ENCODE peak calls at places on chromosomes 16 and 17, in six cellular contexts. C, P, D, X, U and H are unnamed samples.

GRCh38 chr17:17874478-17874877 is 37.7 kb upstream of the SREBF1 start:
- DNase-seq in C (peak), P (no peak), D (no peak), X (no peak), U (no peak), H (no peak)

GRCh38 chr17:77371117-77371887 is 230.5 kb downstream of the SEC14L1 start:
- DNase-seq in C (no peak), P (peak), D (no peak), X (no peak), U (no peak), H (peak)

GRCh38 chr17:11853321-11854151 is 143.7 kb downstream of the ZNF18 start:
- DNase-seq in C (no peak), P (no peak), D (no peak), X (no peak), U (no peak), H (no peak)

GRCh38 chr16:65758620-65759019 is 607.9 kb upstream of the CDH5 start:
- DNase-seq in C (no peak), P (no peak), D (no peak), X (no peak), U (no peak), H (no peak)

GRCh38 chr16:1492923-1493745 is at the start of gene TELO2:
- DNase-seq in C (peak), P (peak), D (peak), X (peak), U (peak), H (peak)

GRCh38 chr17:301681-302299 is 50.8 kb downstream of the RPH3AL start:
- DNase-seq in C (no peak), P (peak), D (no peak), X (no peak), U (no peak), H (no peak)

GRCh38 chr17:15502315-15503112 is 35.1 kb upstream of the CDRT4 start:
- DNase-seq in C (peak), P (peak), D (peak), X (peak), U (peak), H (peak)

GRCh38 chr16:88988980-88989791 is 12.2 kb upstream of the CBFA2T3 start:
- DNase-seq in C (no peak), P (peak), D (no peak), X (no peak), U (no peak), H (no peak)

GRCh38 chr16:57619606-57620315 is 8.7 kb upstream of the ADGRG1 start:
- DNase-seq in C (no peak), P (peak), D (no peak), X (no peak), U (peak), H (no peak)

GRCh38 chr17:17710728-17711541 is 29.7 kb downstream of the RAI1 start:
- DNase-seq in C (peak), P (peak), D (peak), X (peak), U (peak), H (peak)

GRCh38 chr17:73293480-73293911 is 18.3 kb downstream of the CDC42EP4 start:
- DNase-seq in C (peak), P (no peak), D (no peak), X (no peak), U (no peak), H (no peak)

GRCh38 chr16:50265260-50265659 is 1.1 kb upstream of the ADCY7 start:
- DNase-seq in C (no peak), P (peak), D (no peak), X (no peak), U (no peak), H (no peak)

GRCh38 chr17:37342589-37342988 is 33.2 kb upstream of the C17orf78 start:
- DNase-seq in C (no peak), P (no peak), D (no peak), X (no peak), U (no peak), H (no peak)

GRCh38 chr17:65228287-65228686 is 91.1 kb downstream of the RGS9 start:
- DNase-seq in C (no peak), P (no peak), D (no peak), X (no peak), U (no peak), H (no peak)

GRCh38 chr16:79632289-79632688 is 31.8 kb upstream of the MAF start:
- DNase-seq in C (no peak), P (no peak), D (no peak), X (no peak), U (no peak), H (no peak)

GRCh38 chr17:61410555-61411089 is 11.0 kb downstream of the TBX2 start:
- DNase-seq in C (peak), P (peak), D (peak), X (no peak), U (peak), H (peak)

DNA sequence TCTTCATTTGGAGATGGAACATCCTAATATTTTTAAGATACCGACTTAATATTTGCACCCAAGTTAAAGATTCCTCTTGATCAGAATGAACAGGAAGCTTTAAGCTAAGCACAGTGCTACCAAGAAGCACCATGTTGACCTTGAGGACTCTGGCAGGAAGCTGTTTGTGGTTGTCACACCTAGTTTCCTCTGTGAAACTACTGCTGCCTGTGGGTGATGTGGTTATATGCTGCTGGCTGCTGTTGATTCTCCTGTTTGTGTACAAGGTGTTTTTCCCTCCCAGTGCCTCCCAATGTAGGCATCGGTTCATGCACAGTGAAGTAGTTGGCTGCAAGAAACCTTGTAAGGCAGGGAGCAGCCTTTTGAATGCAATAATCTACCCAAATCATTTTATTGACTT is 23.4 kb downstream of the RBL2 start:
- DNase-seq in C (no peak), P (no peak), D (no peak), X (no peak), U (no peak), H (no peak)
- TF ChIP-seq CTCF in C (no peak), P (no peak), D (no peak), X (no peak), U (no peak), H (no peak)

GRCh38 chr17:27433521-27433920 is 22.7 kb upstream of the KSR1 start:
- DNase-seq in C (no peak), P (no peak), D (no peak), X (no peak), U (no peak), H (no peak)

GRCh38 chr17:27428781-27429505 is 27.3 kb upstream of the KSR1 start:
- DNase-seq in C (no peak), P (no peak), D (no peak), X (no peak), U (no peak), H (no peak)

GRCh38 chr17:27429666-27430382 is 26.4 kb upstream of the KSR1 start:
- DNase-seq in C (no peak), P (no peak), D (no peak), X (no peak), U (no peak), H (no peak)

GRCh38 chr17:27430383-27430840 is 25.8 kb upstream of the KSR1 start:
- DNase-seq in C (no peak), P (no peak), D (no peak), X (no peak), U (no peak), H (no peak)

DNA sequence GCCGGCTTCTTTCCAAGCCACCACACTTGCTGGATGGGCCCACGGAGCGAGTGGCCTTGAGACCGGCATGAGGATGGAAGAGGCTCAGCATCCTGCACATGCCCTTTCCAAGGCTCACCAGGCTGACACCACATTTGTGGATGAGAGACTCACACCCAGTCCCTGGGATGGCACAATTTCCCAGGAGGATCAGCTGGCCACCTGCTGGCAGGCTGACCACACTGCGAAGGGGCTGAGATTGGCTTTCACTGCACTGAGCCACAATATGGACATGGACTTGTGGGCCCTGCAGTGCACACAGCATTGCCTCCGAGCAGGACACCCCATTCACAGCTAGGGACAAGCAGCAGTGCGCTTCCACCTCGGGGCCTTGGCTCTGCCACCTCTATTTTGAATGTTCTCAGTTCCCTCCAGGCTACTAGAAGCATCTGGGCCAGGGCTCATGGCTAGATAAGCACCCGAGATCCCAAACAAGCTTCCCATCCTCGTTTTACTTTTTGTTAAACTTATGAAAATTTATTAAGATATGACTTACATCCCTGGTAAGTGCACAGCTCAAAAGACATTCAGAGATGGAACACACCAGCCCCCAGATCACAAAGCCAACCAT is 25.3 kb upstream of the KSR1 start:
- DNase-seq in C (peak), P (no peak), D (peak), X (peak), U (peak), H (peak)
- TF ChIP-seq CTCF in C (peak), P (peak), D (peak), X (peak), U (peak), H (peak)

GRCh38 chr17:44113868-44114840 is 9.3 kb downstream of the HDAC5 start:
- DNase-seq in C (no peak), P (no peak), D (no peak), X (no peak), U (no peak), H (no peak)
- TF ChIP-seq CTCF in C (no peak), P (no peak), D (no peak), X (no peak), U (no peak), H (no peak)

DNA sequence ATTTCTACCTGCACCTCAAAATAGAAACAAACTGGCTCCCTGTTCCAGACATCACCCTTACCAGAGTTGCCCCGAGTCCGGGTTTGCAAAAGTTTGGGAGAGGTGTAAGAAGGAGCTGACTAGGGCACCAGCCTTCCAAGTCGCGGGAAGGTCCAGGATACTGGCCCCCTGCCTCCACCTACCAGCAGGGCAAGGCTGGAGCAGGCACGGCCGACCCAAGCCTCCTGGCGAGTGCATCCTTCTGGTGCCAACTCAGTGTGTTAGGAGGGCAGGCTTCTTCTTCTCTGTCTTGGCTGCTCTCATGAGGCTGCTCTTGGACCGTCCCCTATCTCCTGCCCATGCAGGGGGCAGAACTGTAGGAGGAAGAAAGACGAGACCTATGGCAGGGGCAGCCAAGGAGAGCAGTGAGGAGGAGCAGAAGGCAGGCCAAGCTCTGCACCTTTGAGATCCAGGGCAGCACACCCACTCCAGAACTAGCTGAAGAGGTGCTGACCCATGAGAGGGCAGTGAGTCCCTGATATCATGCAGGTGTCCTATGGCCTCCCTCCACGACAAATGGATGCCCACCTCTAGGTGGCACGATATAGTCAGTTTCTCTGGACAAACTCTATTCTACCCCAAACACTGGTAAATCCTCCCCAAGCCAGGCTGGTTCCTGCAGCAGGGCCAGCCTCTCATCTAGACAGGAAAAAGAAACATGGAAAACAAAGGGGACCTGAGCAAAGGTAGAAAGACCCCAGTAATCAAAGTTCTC is 54.4 kb downstream of the CYTH1 start:
- DNase-seq in C (no peak), P (no peak), D (no peak), X (no peak), U (no peak), H (no peak)
- TF ChIP-seq CTCF in C (no peak), P (no peak), D (no peak), X (no peak), U (no peak), H (no peak)

DNA sequence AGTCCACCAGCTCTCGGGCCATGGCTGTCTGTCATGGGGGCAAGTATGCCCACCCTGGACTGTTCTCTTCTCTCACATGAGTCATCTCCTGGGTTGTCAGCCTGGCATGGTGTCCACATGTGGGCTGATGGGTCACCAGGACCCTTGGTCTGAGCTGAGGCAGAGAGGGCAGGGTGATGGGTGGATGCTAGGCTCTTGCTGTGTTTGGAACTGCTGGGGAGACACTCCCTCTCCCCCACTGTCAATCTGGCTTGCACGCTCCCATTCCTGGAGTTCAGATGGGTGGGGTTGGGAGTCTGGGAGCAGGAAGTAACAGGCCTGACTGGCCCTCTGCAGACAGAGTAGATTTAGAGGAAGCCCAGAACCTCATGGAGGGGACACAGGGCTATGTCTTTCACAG is 28.9 kb downstream of the KSR1 start:
- DNase-seq in C (no peak), P (no peak), D (no peak), X (no peak), U (no peak), H (no peak)
- TF ChIP-seq CTCF in C (no peak), P (no peak), D (no peak), X (no peak), U (no peak), H (no peak)

DNA sequence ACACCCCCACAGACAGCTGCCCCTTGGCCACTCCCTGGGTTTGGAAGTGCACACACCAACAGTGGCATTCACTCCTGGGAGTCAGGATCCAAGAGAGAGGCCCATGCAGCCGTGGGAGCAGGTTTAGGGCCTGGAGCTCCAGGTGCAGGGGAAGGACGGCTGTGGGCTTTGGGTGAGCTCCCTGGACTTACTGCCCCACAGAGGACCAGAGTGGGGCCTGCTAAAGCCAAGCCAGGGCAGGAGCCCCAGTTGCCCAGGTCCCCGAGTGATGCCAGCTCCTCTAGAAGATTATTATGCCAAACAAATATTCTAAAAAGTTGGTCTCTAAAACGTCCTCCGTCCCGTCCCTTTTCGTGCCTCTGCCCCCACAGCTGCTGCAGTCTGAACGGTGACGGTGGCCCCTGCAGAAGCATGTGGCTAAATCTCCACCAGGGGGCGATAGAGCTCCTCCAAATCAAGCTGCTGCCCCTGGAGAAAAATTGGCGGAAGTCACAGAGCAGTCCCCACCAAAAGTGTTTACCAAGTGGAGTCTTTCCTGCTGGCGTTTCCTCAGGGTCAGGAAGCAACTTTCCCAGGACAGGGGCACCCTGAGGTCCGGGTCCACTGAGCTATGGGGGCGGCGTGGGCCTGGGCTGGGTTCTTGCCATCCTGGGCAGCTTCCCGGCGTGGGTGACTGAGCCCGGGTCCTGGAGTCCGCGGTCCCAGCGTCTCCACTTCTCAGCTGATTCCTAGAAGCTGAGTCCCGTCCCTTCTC is 4.2 kb downstream of the ARMC7 start:
- DNase-seq in C (peak), P (peak), D (peak), X (peak), U (peak), H (peak)
- TF ChIP-seq CTCF in C (peak), P (peak), D (peak), X (peak), U (peak), H (peak)